ENCODE peak calls at places on chromosome 11, in seven cellular contexts. P is AG20443; N is ELR; F is HEK293T; M is iPS DF 19.7; U is stimulated activated CD4-positive, alpha-beta T cell treated with anti-CD3 and anti-CD28 coated beads, Interleukin-2, amount 100 ng/mL, for 48 hours; S is SW 1271. V is an unnamed sample.

GRCh38 chr11:2580061-2580421 is 119.8 kb downstream of the KCNQ1OT1 start:
- DNase-seq in P (no peak), N (no peak), F (no peak), M (no peak), U (no peak), S (no peak), V (no peak)

GRCh38 chr11:130408401-130408890 is 20.0 kb downstream of the ADAMTS8 start:
- DNase-seq in P (no peak), N (no peak), F (no peak), M (no peak), U (no peak), S (no peak), V (no peak)

GRCh38 chr11:11241284-11241683 is 111.8 kb downstream of the CSNK2A3 start:
- DNase-seq in P (no peak), N (no peak), F (no peak), M (no peak), U (no peak), S (no peak), V (no peak)

GRCh38 chr11:7548659-7549283 is 35.0 kb downstream of the PPFIBP2 start:
- DNase-seq in P (no peak), N (peak; percentile 11), F (peak; percentile 60), M (peak; percentile 54), U (peak; percentile 11), S (no peak), V (no peak)

GRCh38 chr11:3671334-3672254 is at the start of gene CHRNA10:
- DNase-seq in P (peak; percentile 6), N (no peak), F (peak; percentile 3), M (no peak), U (no peak), S (no peak), V (no peak)

GRCh38 chr11:68841718-68842426 is at the start of gene CPT1A:
- DNase-seq in P (peak; percentile 94), N (peak; percentile 74), F (peak; percentile 84), M (no peak), U (peak; percentile 71), S (no peak), V (peak; percentile 78)

GRCh38 chr11:62667460-62667859 is 2.3 kb downstream of the CSKMT start:
- DNase-seq in P (no peak), N (no peak), F (no peak), M (no peak), U (no peak), S (no peak), V (no peak)

GRCh38 chr11:96388891-96389603 is 665 bp downstream of the CCDC82 start:
- DNase-seq in P (peak; percentile 48), N (peak; percentile 75), F (peak; percentile 61), M (peak; percentile 40), U (no peak), S (peak; percentile 64), V (no peak)

GRCh38 chr11:45094958-45095690 is 51.3 kb upstream of the PRDM11 start:
- DNase-seq in P (no peak), N (no peak), F (no peak), M (no peak), U (no peak), S (no peak), V (no peak)

GRCh38 chr11:42647993-42648392 is 663.8 kb upstream of the API5 start:
- DNase-seq in P (no peak), N (no peak), F (no peak), M (no peak), U (no peak), S (no peak), V (no peak)

GRCh38 chr11:12281571-12282478 is 95.5 kb upstream of the PARVA start:
- DNase-seq in P (peak; percentile 89), N (peak; percentile 86), F (peak; percentile 89), M (peak; percentile 33), U (peak; percentile 85), S (peak; percentile 26), V (peak; percentile 41)

GRCh38 chr11:27040302-27041115 is at the start of gene BBOX1:
- DNase-seq in P (no peak), N (no peak), F (no peak), M (no peak), U (no peak), S (no peak), V (no peak)

GRCh38 chr11:76609736-76610370 is 60.7 kb downstream of the LRRC32 start:
- DNase-seq in P (peak; percentile 60), N (no peak), F (no peak), M (no peak), U (no peak), S (no peak), V (no peak)

GRCh38 chr11:27468643-27469332 is 3.8 kb downstream of the LGR4 start:
- DNase-seq in P (no peak), N (peak; percentile 93), F (no peak), M (no peak), U (no peak), S (no peak), V (no peak)

GRCh38 chr11:92782806-92783205 is 186.6 kb upstream of the MTNR1B start:
- DNase-seq in P (no peak), N (no peak), F (no peak), M (no peak), U (no peak), S (no peak), V (no peak)

GRCh38 chr11:117572129-117572528 is 224.9 kb downstream of the DSCAML1 start:
- DNase-seq in P (no peak), N (no peak), F (no peak), M (no peak), U (no peak), S (no peak), V (no peak)

GRCh38 chr11:63837719-63838118 is 1.2 kb upstream of the MARK2 start:
- DNase-seq in P (no peak), N (peak; percentile 22), F (no peak), M (no peak), U (no peak), S (no peak), V (no peak)

GRCh38 chr11:57324154-57324885 is 432 bp downstream of the TNKS1BP1 start:
- DNase-seq in P (peak; percentile 43), N (peak; percentile 54), F (peak; percentile 47), M (no peak), U (no peak), S (no peak), V (no peak)

GRCh38 chr11:78300108-78300507 is 111.4 kb downstream of the USP35 start:
- DNase-seq in P (no peak), N (no peak), F (no peak), M (no peak), U (no peak), S (no peak), V (no peak)

GRCh38 chr11:78656984-78657383 is 82.3 kb upstream of the NARS2 start:
- DNase-seq in P (no peak), N (no peak), F (no peak), M (no peak), U (no peak), S (no peak), V (no peak)